ENCODE peak calls at places on chromosomes 12 and 14, in five cellular contexts. K, F, B, E and P are unnamed samples.

GRCh38 chr12:83140135-83140534 is 453.4 kb downstream of the TMTC2 start:
- DNase-seq in K (no peak), F (no peak), B (no peak), E (no peak), P (no peak)

GRCh38 chr12:50751921-50752721 is 11.8 kb upstream of the ATF1 start:
- DNase-seq in K (no peak), F (no peak), B (no peak), E (no peak), P (no peak)

GRCh38 chr12:14367097-14367661 is 1.7 kb downstream of the ATF7IP start:
- DNase-seq in K (no peak), F (no peak), B (peak), E (no peak), P (peak)

GRCh38 chr14:95056476-95056875 is 100.9 kb downstream of the DICER1 start:
- DNase-seq in K (no peak), F (no peak), B (no peak), E (no peak), P (no peak)

GRCh38 chr14:74083161-74083560 is 1.1 kb downstream of the ALDH6A1 start:
- DNase-seq in K (no peak), F (no peak), B (no peak), E (no peak), P (no peak)

GRCh38 chr14:104104006-104104901 is 18.8 kb downstream of the ASPG start:
- DNase-seq in K (no peak), F (peak), B (no peak), E (no peak), P (no peak)

GRCh38 chr12:127893875-127894635 is 372.9 kb upstream of the TMEM132C start:
- DNase-seq in K (no peak), F (no peak), B (no peak), E (no peak), P (no peak)

GRCh38 chr12:49621651-49622500 is 1.5 kb upstream of the PRPF40B start:
- DNase-seq in K (no peak), F (no peak), B (no peak), E (no peak), P (no peak)

GRCh38 chr12:20194171-20194570 is 174.2 kb upstream of the PDE3A start:
- DNase-seq in K (no peak), F (no peak), B (no peak), E (peak), P (no peak)

GRCh38 chr12:78002878-78003277 is 172.2 kb downstream of the NAV3 start:
- DNase-seq in K (no peak), F (no peak), B (no peak), E (no peak), P (no peak)

GRCh38 chr14:72457641-72458040 is 436.3 kb downstream of the DPF3 start:
- DNase-seq in K (no peak), F (no peak), B (no peak), E (peak), P (peak)

GRCh38 chr14:50605776-50606175 is 45.8 kb downstream of the ATL1 start:
- DNase-seq in K (no peak), F (no peak), B (no peak), E (no peak), P (no peak)

GRCh38 chr14:31411218-31411727 is 9.1 kb downstream of the HEATR5A start:
- DNase-seq in K (no peak), F (no peak), B (no peak), E (no peak), P (no peak)

GRCh38 chr14:69693145-69693544 is 73.8 kb upstream of the SRSF5 start:
- DNase-seq in K (no peak), F (no peak), B (peak), E (no peak), P (no peak)

GRCh38 chr12:132413931-132414588 is 75.9 kb upstream of the FBRSL1 start:
- DNase-seq in K (no peak), F (no peak), B (no peak), E (no peak), P (no peak)

GRCh38 chr14:53336729-53337128 is 183.6 kb upstream of the DDHD1 start:
- DNase-seq in K (no peak), F (no peak), B (no peak), E (no peak), P (no peak)

GRCh38 chr12:117850048-117850447 is 118.7 kb downstream of the KSR2 start:
- DNase-seq in K (no peak), F (no peak), B (no peak), E (peak), P (no peak)

GRCh38 chr14:30559638-30560071 is 697 bp downstream of the G2E3 start:
- DNase-seq in K (no peak), F (no peak), B (no peak), E (peak), P (no peak)

GRCh38 chr14:22432348-22432976 is 156.6 kb downstream of the DAD1 start:
- DNase-seq in K (no peak), F (no peak), B (no peak), E (peak), P (peak)

GRCh38 chr12:117526756-117527479 is 165.5 kb upstream of the NOS1 start:
- DNase-seq in K (no peak), F (no peak), B (no peak), E (no peak), P (no peak)

GRCh38 chr14:80714489-80714888 is 227.0 kb downstream of the CEP128 start:
- DNase-seq in K (no peak), F (no peak), B (no peak), E (no peak), P (no peak)

GRCh38 chr12:22709292-22709691 is 84.3 kb downstream of the ETNK1 start:
- DNase-seq in K (no peak), F (no peak), B (no peak), E (peak), P (no peak)

GRCh38 chr12:105765053-105766019 is 373.4 kb downstream of the NUAK1 start:
- DNase-seq in K (no peak), F (no peak), B (no peak), E (no peak), P (no peak)

GRCh38 chr12:18250313-18250916 is 10.9 kb upstream of the PIK3C2G start:
- DNase-seq in K (no peak), F (no peak), B (no peak), E (peak), P (peak)

GRCh38 chr12:30753233-30753632 is 1.5 kb downstream of the CAPRIN2 start:
- DNase-seq in K (no peak), F (no peak), B (peak), E (peak), P (no peak)

GRCh38 chr12:18320036-18320617 is 58.8 kb downstream of the PIK3C2G start:
- DNase-seq in K (no peak), F (no peak), B (no peak), E (peak), P (peak)

GRCh38 chr12:109581856-109582255 is 8.3 kb downstream of the MVK start:
- DNase-seq in K (no peak), F (no peak), B (no peak), E (peak), P (no peak)

GRCh38 chr14:88831285-88831684 is 6.8 kb downstream of the TTC8 start:
- DNase-seq in K (no peak), F (no peak), B (no peak), E (peak), P (peak)

GRCh38 chr14:70013269-70013873 is 134.2 kb downstream of the SMOC1 start:
- DNase-seq in K (no peak), F (peak), B (no peak), E (no peak), P (no peak)

GRCh38 chr12:23757541-23757962 is 191.9 kb downstream of the SOX5 start:
- DNase-seq in K (no peak), F (no peak), B (no peak), E (no peak), P (no peak)

GRCh38 chr12:92107621-92108131 is 38.0 kb downstream of the BTG1 start:
- DNase-seq in K (no peak), F (no peak), B (no peak), E (no peak), P (no peak)

GRCh38 chr14:30295980-30296379 is 263.0 kb upstream of the G2E3 start:
- DNase-seq in K (no peak), F (no peak), B (no peak), E (no peak), P (no peak)

GRCh38 chr12:115473257-115473956 is 789.4 kb upstream of the TBX3 start:
- DNase-seq in K (no peak), F (no peak), B (no peak), E (no peak), P (no peak)

GRCh38 chr14:34707722-34708121 is 6.7 kb downstream of the CFL2 start:
- DNase-seq in K (no peak), F (no peak), B (no peak), E (no peak), P (no peak)

GRCh38 chr14:51957950-51958349 is 31.4 kb upstream of the RTRAF start:
- DNase-seq in K (no peak), F (no peak), B (no peak), E (no peak), P (peak)

GRCh38 chr14:90464481-90464880 is 67.7 kb downstream of the CALM1 start:
- DNase-seq in K (no peak), F (no peak), B (no peak), E (no peak), P (no peak)

GRCh38 chr14:99675381-99675835 is 8.7 kb upstream of the CYP46A1 start:
- DNase-seq in K (no peak), F (no peak), B (no peak), E (no peak), P (no peak)

GRCh38 chr12:126908765-126909142 is 1358.2 kb upstream of the TMEM132C start:
- DNase-seq in K (no peak), F (no peak), B (no peak), E (no peak), P (no peak)